ENCODE peak calls at places on chromosome 3, in five cellular contexts. D is HepG2, J is K562, F is H1, K is GM12878. B is an unnamed sample. For H4K20me1, the result is how much of the 10 kb centered on the place peaks cover.

GRCh38 chr3:87987952-87988351 is 70.9 kb downstream of the CGGBP1 start:
- DNase-seq in D (no peak), J (no peak), F (no peak), K (no peak), B (peak)

GRCh38 chr3:141415959-141416358 is 47.7 kb downstream of the ZBTB38 start:
- DNase-seq in D (no peak), J (no peak), F (no peak), K (no peak), B (no peak)

GRCh38 chr3:149010504-149010951 is 19.2 kb downstream of the GYG1 start:
- DNase-seq in D (peak), J (no peak), F (no peak), K (no peak), B (no peak)

GRCh38 chr3:107884719-107885460 is 205.9 kb downstream of the CD47 start:
- DNase-seq in D (no peak), J (no peak), F (no peak), K (no peak), B (peak)

GRCh38 chr3:152267319-152267689 is 1.4 kb upstream of the MBNL1 start:
- DNase-seq in D (no peak), J (no peak), F (no peak), K (no peak), B (no peak)

GRCh38 chr3:147369671-147370123 is 36.6 kb downstream of the ZIC4 start:
- DNase-seq in D (no peak), J (no peak), F (peak), K (no peak), B (no peak)

GRCh38 chr3:117790256-117790987 is 1080.8 kb downstream of the TUSC7 start:
- DNase-seq in D (no peak), J (no peak), F (no peak), K (no peak), B (peak)

GRCh38 chr3:12393894-12394293 is 90.4 kb upstream of the TSEN2 start:
- DNase-seq in D (no peak), J (no peak), F (no peak), K (no peak), B (no peak)

GRCh38 chr3:36258381-36258780 is 121.9 kb upstream of the STAC start:
- DNase-seq in D (no peak), J (no peak), F (no peak), K (no peak), B (no peak)

GRCh38 chr3:172101107-172101506 is 61.7 kb downstream of the FNDC3B start:
- DNase-seq in D (peak), J (no peak), F (no peak), K (peak), B (no peak)

GRCh38 chr3:119676020-119676419 is 1.2 kb downstream of the COX17 start:
- DNase-seq in D (no peak), J (no peak), F (no peak), K (no peak), B (no peak)

GRCh38 chr3:101119535-101119934 is 126.3 kb upstream of the ABI3BP start:
- DNase-seq in D (no peak), J (no peak), F (no peak), K (no peak), B (no peak)

GRCh38 chr3:123071146-123071545 is 4.3 kb downstream of the PDIA5 start:
- DNase-seq in D (peak), J (no peak), F (no peak), K (no peak), B (peak)

GRCh38 chr3:195226900-195227447 is 44.0 kb downstream of the XXYLT1 start:
- DNase-seq in D (peak), J (no peak), F (peak), K (no peak), B (peak)

GRCh38 chr3:126212629-126213375 is 32.4 kb upstream of the ALDH1L1 start:
- DNase-seq in D (peak), J (peak), F (peak), K (no peak), B (peak)

GRCh38 chr3:36591959-36592358 is 172.4 kb downstream of the DCLK3 start:
- DNase-seq in D (no peak), J (no peak), F (no peak), K (no peak), B (no peak)

GRCh38 chr3:183327343-183327742 is 74.3 kb downstream of the B3GNT5 start:
- DNase-seq in D (no peak), J (no peak), F (no peak), K (no peak), B (no peak)

GRCh38 chr3:71225285-71225684 is 358.2 kb downstream of the FOXP1 start:
- DNase-seq in D (no peak), J (no peak), F (no peak), K (no peak), B (no peak)

GRCh38 chr3:50430186-50430585 is 70.9 kb upstream of the TMEM115 start:
- DNase-seq in D (no peak), J (no peak), F (no peak), K (no peak), B (no peak)

GRCh38 chr3:137998643-137999042 is 11.3 kb upstream of the CLDN18 start:
- DNase-seq in D (no peak), J (no peak), F (no peak), K (no peak), B (no peak)

GRCh38 chr3:49794926-49795905 is 4.5 kb downstream of the CDHR4 start:
- DNase-seq in D (no peak), J (no peak), F (no peak), K (no peak), B (no peak)

GRCh38 chr3:197212290-197212689 is 86.1 kb downstream of the DLG1 start:
- DNase-seq in D (no peak), J (no peak), F (no peak), K (no peak), B (peak)

GRCh38 chr3:187966141-187966540 is 187.8 kb upstream of the LPP start:
- DNase-seq in D (no peak), J (no peak), F (no peak), K (no peak), B (no peak)

GRCh38 chr3:58965870-58966269 is 84.0 kb downstream of the CFAP20DC start:
- DNase-seq in D (no peak), J (no peak), F (no peak), K (no peak), B (no peak)

GRCh38 chr3:33030802-33031201 is 66.1 kb downstream of the GLB1 start:
- DNase-seq in D (no peak), J (no peak), F (no peak), K (no peak), B (peak)

GRCh38 chr3:169998668-169999131 is 32.1 kb downstream of the SEC62 start:
- DNase-seq in D (peak), J (no peak), F (no peak), K (no peak), B (no peak)

GRCh38 chr3:8767667-8768363 is 1.6 kb downstream of the OXTR start:
- DNase-seq in D (peak), J (no peak), F (peak), K (no peak), B (peak)

GRCh38 chr3:179363332-179363731 is 15.8 kb downstream of the MFN1 start:
- DNase-seq in D (no peak), J (no peak), F (no peak), K (no peak), B (no peak)

GRCh38 chr3:170528731-170529130 is 57.1 kb downstream of the SLC7A14 start:
- DNase-seq in D (no peak), J (no peak), F (no peak), K (no peak), B (no peak)

GRCh38 chr3:155352900-155353490 is 59.5 kb upstream of the STRIT1 start:
- DNase-seq in D (peak), J (no peak), F (no peak), K (no peak), B (peak)

GRCh38 chr3:48858709-48859108 is 11.0 kb upstream of the PRKAR2A start:
- DNase-seq in D (no peak), J (peak), F (no peak), K (no peak), B (no peak)

GRCh38 chr3:149609595-149609994 is 48.2 kb downstream of the WWTR1 start:
- DNase-seq in D (peak), J (no peak), F (no peak), K (peak), B (no peak)

GRCh38 chr3:4410174-4410573 is 56.9 kb downstream of the SUMF1 start:
- DNase-seq in D (no peak), J (no peak), F (no peak), K (no peak), B (no peak)

GRCh38 chr3:113271189-113271588 is 59.8 kb downstream of the BOC start:
- DNase-seq in D (no peak), J (no peak), F (no peak), K (no peak), B (no peak)

DNA sequence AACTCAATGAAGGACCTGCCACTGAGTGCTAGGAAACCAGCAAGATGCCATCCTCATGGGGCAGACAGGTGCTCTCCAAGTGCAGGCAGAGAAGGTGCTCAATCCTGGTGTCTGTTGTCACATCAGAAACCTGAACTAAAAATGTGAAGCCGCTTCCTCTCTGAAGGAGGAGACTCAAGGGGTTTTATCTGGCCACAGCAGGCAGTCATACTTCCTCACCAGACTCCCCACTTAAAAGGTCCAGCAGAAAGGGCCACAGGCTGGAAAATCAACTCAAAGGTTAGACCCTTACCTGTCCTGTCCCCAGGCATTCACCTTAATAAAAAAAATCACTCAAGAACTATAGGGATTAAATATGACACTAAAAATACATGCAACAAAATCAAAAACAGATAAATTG is 4.8 kb downstream of the CCDC12 start:
- DNase-seq in D (no peak), J (no peak), F (no peak), K (no peak), B (no peak)
- H4K20me1 ChIP-seq in D (half or more), J (half or more), F (under half), K (under half), B (half or more)

DNA sequence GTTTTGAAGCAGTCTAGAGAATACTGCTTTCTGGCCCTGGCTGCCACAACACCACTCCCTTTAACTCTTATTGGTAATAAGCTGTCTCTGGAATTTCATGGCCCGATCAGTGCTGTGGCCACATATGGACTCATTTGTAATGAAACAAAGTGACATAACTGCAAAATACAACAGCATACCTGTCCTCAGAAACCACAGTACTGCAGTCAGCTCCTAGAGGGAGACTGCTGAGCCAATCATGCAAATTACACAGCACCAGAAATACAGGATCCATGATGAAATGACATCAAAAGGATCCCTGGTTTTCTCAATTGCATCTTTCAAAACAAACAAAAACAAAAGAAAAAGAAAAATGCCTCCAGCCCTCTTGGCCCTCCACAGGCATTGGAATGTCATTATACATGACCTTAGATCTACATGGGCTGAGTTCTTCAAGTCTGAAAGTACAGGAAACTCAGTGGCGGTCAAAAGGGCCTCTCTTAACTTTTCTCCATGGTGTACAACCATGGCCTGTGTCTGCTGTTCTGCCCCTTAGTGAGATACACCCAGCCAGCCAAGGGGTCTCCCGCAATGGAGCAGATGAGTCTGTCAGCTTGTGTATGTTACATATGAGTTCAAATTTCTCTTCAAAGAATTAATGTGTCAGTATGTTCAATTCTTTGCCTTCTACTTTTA is 24.9 kb upstream of the KBTBD12 start:
- DNase-seq in D (no peak), J (no peak), F (no peak), K (no peak), B (peak)
- TF ChIP-seq CREB1 in D (no peak), J (no peak), F (no peak), K (no peak), B (no peak)

GRCh38 chr3:175255698-175256097 is 396.6 kb downstream of the NAALADL2 start:
- DNase-seq in D (no peak), J (no peak), F (no peak), K (no peak), B (no peak)
- TF ChIP-seq POLR2AphosphoS5 in D (no peak), J (no peak), F (no peak), K (peak), B (no peak)

GRCh38 chr3:146203761-146204160 is 42.8 kb upstream of the PLOD2 start:
- DNase-seq in D (no peak), J (no peak), F (no peak), K (no peak), B (no peak)
- H4K20me1 ChIP-seq in D (under half), J (under half), F (under half), K (under half), B (under half)

GRCh38 chr3:105429034-105429762 is 62.5 kb downstream of the ALCAM start:
- DNase-seq in D (peak), J (no peak), F (no peak), K (no peak), B (no peak)
- TF ChIP-seq CREB1 in D (no peak), J (no peak), F (no peak), K (no peak), B (no peak)

GRCh38 chr3:128801779-128802369 is 75.9 kb downstream of the RAB7A start:
- DNase-seq in D (no peak), J (no peak), F (no peak), K (no peak), B (no peak)
- TF ChIP-seq POLR2AphosphoS5 in D (no peak), J (no peak), F (no peak), K (no peak), B (no peak)

GRCh38 chr3:23821858-23822257 is 16.1 kb downstream of the UBE2E1 start:
- DNase-seq in D (no peak), J (no peak), F (no peak), K (no peak), B (no peak)

GRCh38 chr3:23825802-23826201 is 20.0 kb downstream of the UBE2E1 start:
- DNase-seq in D (no peak), J (no peak), F (no peak), K (no peak), B (no peak)

GRCh38 chr3:23824699-23825444 is 19.1 kb downstream of the UBE2E1 start:
- DNase-seq in D (no peak), J (peak), F (no peak), K (no peak), B (no peak)

GRCh38 chr3:23822559-23822958 is 16.8 kb downstream of the UBE2E1 start:
- DNase-seq in D (no peak), J (no peak), F (no peak), K (no peak), B (no peak)

DNA sequence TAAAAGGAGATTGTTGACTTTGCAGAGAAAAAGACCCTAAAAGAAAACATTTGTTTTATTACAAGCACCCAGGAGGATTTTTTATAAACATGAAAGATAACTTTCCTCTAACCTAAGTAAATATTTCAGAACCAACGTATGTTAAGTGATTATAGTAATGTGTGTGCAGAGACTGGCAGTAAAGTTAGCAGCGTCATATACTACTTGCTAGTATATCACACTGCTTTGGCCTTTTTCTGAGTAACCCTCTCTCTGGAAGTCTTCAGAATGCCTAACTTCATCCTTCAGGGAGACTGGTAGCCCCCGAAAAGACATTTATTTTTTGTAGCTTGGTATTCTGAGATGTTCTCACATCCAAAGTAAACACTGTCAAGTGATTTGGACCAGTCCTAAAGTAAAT is 17.9 kb downstream of the UBE2E1 start:
- DNase-seq in D (no peak), J (no peak), F (no peak), K (no peak), B (no peak)
- H4K20me1 ChIP-seq in D (under half), J (under half), F (under half), K (under half), B (half or more)

DNA sequence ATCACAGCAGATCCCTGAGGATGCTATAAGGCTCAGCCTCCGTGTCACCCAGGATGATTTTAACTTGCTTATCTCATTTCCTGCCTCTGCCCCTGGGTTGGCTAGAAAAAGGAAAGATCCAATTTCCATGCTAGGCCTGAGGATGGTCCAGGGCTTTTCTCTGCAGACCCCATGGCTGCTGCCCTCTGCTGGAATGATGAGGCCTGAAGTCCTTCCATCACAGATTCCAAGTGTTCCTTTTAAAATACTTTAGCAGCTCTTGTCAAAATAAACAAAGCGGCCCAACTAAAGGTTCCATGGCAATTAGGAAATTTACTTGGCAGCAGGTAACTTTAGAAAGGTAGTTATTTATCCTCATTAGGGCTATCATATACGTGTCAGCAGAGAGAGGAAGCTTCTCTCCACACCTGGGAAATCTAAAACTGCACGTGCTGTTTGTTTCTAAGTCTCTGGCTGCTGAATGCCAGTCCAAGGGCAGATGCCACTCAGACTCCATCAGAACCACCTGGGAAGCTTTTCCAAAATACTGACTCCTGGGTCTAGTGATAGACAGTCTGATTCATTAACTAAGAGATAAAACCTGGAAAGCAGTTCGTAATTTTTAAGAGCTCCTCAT is 401.9 kb upstream of the IL12A start:
- DNase-seq in D (peak), J (no peak), F (peak), K (no peak), B (peak)
- TF ChIP-seq CREB1 in D (no peak), J (no peak), F (no peak), K (no peak), B (no peak)

DNA sequence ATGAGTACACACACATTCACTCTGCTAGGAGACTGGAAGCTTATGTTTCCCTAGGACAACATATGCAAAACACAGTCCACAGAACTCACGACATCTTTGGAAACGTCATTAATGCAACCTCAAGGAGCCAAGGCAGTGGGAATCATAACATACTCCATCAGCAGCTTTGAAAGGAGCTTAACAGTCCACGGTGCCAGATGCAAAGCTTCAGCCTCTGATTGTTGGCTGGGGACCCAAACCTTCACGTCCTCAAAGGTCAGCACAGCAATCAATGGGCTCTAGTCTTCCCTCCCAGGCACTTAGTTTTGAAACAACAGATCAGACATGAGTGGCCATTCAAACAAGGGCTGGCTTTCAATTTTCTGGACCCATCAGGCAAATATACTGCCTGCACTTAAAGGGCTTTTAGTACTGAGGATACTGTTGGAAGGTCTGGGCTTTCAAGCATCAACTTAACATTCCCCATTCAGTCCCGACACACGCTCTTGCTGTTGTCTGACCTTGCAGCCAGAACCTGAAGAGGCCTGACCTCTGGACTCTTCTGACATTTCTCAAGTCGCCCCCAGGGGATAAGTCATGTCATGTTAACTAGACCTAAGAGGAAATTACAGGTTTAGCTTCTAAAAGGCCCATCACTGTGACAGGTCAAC is 223.0 kb downstream of the PDZRN3 start:
- DNase-seq in D (no peak), J (no peak), F (no peak), K (no peak), B (no peak)
- TF ChIP-seq POLR2AphosphoS5 in D (no peak), J (no peak), F (no peak), K (no peak), B (no peak)

DNA sequence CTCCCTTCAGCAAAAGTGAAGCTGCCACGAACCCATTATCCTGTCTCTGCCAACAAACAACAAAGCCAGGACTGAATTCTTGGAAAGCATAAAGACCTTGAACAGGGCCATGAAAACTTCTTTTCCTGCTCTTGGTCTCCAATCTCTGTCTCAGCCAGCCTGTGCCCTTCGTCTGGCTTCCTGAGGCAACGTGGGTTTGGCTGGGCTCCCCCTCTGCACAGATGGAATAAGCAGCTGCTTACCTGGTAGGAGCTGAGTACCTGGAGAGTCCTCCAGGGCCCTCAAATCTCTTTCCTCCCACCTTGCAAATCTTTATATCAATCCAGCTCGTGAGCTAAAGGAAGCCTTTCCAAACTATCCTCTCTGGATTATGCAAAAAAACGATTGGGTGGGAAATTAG is 97.6 kb upstream of the PSMD6 start:
- DNase-seq in D (no peak), J (no peak), F (peak), K (no peak), B (no peak)
- H4K20me1 ChIP-seq in D (under half), J (under half), F (under half), K (under half), B (under half)

B was measured in GM23338.